ENCODE peak calls at places on chromosomes 2 and 18, in four cellular contexts. G is neural progenitor cell; Q is naive thymus-derived CD4-positive, alpha-beta T cell; T is tibial artery. M is an unnamed sample.

GRCh38 chr2:154132827-154133226 is 261.1 kb downstream of the GALNT13 start:
- DNase-seq in Q (no peak), T (no peak), G (no peak), M (no peak)

GRCh38 chr18:56843241-56843640 is 192.1 kb downstream of the WDR7 start:
- DNase-seq in G (no peak), T (no peak), Q (no peak), M (no peak)

GRCh38 chr2:151299940-151300539 is 10.6 kb upstream of the NMI start:
- DNase-seq in T (no peak), G (no peak), Q (no peak), M (no peak)

GRCh38 chr2:6780765-6781274 is 84.9 kb downstream of the CMPK2 start:
- DNase-seq in G (no peak), Q (peak; percentile 10), T (peak; percentile 49), M (no peak)

GRCh38 chr2:102788880-102789250 is 27.0 kb downstream of the TMEM182 start:
- DNase-seq in T (no peak), G (no peak), Q (no peak), M (no peak)

GRCh38 chr18:54679318-54680149 is 88.5 kb downstream of the DYNAP start:
- DNase-seq in Q (peak; percentile 29), G (peak; percentile 49), T (no peak), M (no peak)

GRCh38 chr2:120547662-120548061 is 188.0 kb upstream of the GLI2 start:
- DNase-seq in G (no peak), T (no peak), Q (no peak), M (peak; percentile 62)

GRCh38 chr2:226185613-226186211 is 613.9 kb downstream of the IRS1 start:
- DNase-seq in Q (no peak), T (no peak), G (peak; percentile 43), M (no peak)

GRCh38 chr2:47070920-47071824 is 83.9 kb downstream of the STPG4 start:
- DNase-seq in G (no peak), T (peak; percentile 89), Q (peak; percentile 16), M (peak; percentile 80)

GRCh38 chr2:196586511-196586991 is 53.0 kb upstream of the CCDC150 start:
- DNase-seq in T (no peak), G (no peak), Q (no peak), M (no peak)

GRCh38 chr2:216565946-216566345 is 67.3 kb upstream of the IGFBP2 start:
- DNase-seq in G (no peak), Q (no peak), T (no peak), M (no peak)